ENCODE peak calls at places on chromosome 1, in eight cellular contexts. One of them, this sample, is unnamed.

GRCh38 chr1:221766210-221766609 is 24.3 kb upstream of the DUSP10 start:
- DNase-seq in HFFc6: peak; percentile 45
- DNase-seq in foreskin keratinocyte: no peak
- DNase-seq in GM23248: peak; percentile 52
- DNase-seq in activated T-helper 1 cell treated with Interleukin-2 at 50 U/mL for 16 hours: no peak
- DNase-seq in HTR-8/SVneo: no peak
- DNase-seq in AG09319: peak; percentile 81
- DNase-seq in activated T-cell treated with anti-CD3 and anti-CD28 coated beads, Interleukin-2, amount 50 U/mL, for 1 hour: no peak
- DNase-seq in this sample: peak; percentile 90

GRCh38 chr1:89085781-89086180 is 20.8 kb upstream of the GBP1 start:
- DNase-seq in HFFc6: no peak
- DNase-seq in activated T-cell treated with anti-CD3 and anti-CD28 coated beads, Interleukin-2, amount 50 U/mL, for 1 hour: no peak
- DNase-seq in activated T-helper 1 cell treated with Interleukin-2 at 50 U/mL for 16 hours: no peak
- DNase-seq in AG09319: no peak
- DNase-seq in foreskin keratinocyte: peak; percentile 23
- DNase-seq in HTR-8/SVneo: no peak
- DNase-seq in GM23248: no peak
- DNase-seq in this sample: peak; percentile 69

GRCh38 chr1:64917328-64917861 is 49.0 kb downstream of the JAK1 start:
- DNase-seq in GM23248: peak; percentile 96
- DNase-seq in HFFc6: peak; percentile 95
- DNase-seq in activated T-cell treated with anti-CD3 and anti-CD28 coated beads, Interleukin-2, amount 50 U/mL, for 1 hour: no peak
- DNase-seq in AG09319: peak; percentile 94
- DNase-seq in HTR-8/SVneo: peak; percentile 41
- DNase-seq in foreskin keratinocyte: peak; percentile 91
- DNase-seq in activated T-helper 1 cell treated with Interleukin-2 at 50 U/mL for 16 hours: no peak
- DNase-seq in this sample: peak; percentile 100

GRCh38 chr1:25028910-25029599 is 99.0 kb upstream of the RUNX3 start:
- DNase-seq in activated T-cell treated with anti-CD3 and anti-CD28 coated beads, Interleukin-2, amount 50 U/mL, for 1 hour: peak; percentile 44
- DNase-seq in AG09319: no peak
- DNase-seq in GM23248: peak; percentile 40
- DNase-seq in HFFc6: no peak
- DNase-seq in activated T-helper 1 cell treated with Interleukin-2 at 50 U/mL for 16 hours: no peak
- DNase-seq in foreskin keratinocyte: no peak
- DNase-seq in HTR-8/SVneo: no peak
- DNase-seq in this sample: no peak

GRCh38 chr1:15282038-15282437 is 35.0 kb downstream of the FHAD1 start:
- DNase-seq in HFFc6: no peak
- DNase-seq in activated T-cell treated with anti-CD3 and anti-CD28 coated beads, Interleukin-2, amount 50 U/mL, for 1 hour: no peak
- DNase-seq in activated T-helper 1 cell treated with Interleukin-2 at 50 U/mL for 16 hours: no peak
- DNase-seq in AG09319: no peak
- DNase-seq in GM23248: no peak
- DNase-seq in foreskin keratinocyte: no peak
- DNase-seq in HTR-8/SVneo: no peak
- DNase-seq in this sample: no peak

GRCh38 chr1:192913683-192914082 is 104.8 kb downstream of the RGS2 start:
- DNase-seq in activated T-cell treated with anti-CD3 and anti-CD28 coated beads, Interleukin-2, amount 50 U/mL, for 1 hour: no peak
- DNase-seq in AG09319: no peak
- DNase-seq in activated T-helper 1 cell treated with Interleukin-2 at 50 U/mL for 16 hours: no peak
- DNase-seq in HFFc6: no peak
- DNase-seq in GM23248: no peak
- DNase-seq in HTR-8/SVneo: no peak
- DNase-seq in foreskin keratinocyte: peak; percentile 81
- DNase-seq in this sample: no peak

GRCh38 chr1:188599313-188599712 is 1770.6 kb downstream of the PLA2G4A start:
- DNase-seq in foreskin keratinocyte: no peak
- DNase-seq in HFFc6: no peak
- DNase-seq in GM23248: no peak
- DNase-seq in HTR-8/SVneo: no peak
- DNase-seq in AG09319: no peak
- DNase-seq in activated T-helper 1 cell treated with Interleukin-2 at 50 U/mL for 16 hours: no peak
- DNase-seq in activated T-cell treated with anti-CD3 and anti-CD28 coated beads, Interleukin-2, amount 50 U/mL, for 1 hour: no peak
- DNase-seq in this sample: no peak

GRCh38 chr1:29256395-29256794 is 20.1 kb downstream of the PTPRU start:
- DNase-seq in GM23248: no peak
- DNase-seq in foreskin keratinocyte: no peak
- DNase-seq in activated T-cell treated with anti-CD3 and anti-CD28 coated beads, Interleukin-2, amount 50 U/mL, for 1 hour: no peak
- DNase-seq in AG09319: no peak
- DNase-seq in activated T-helper 1 cell treated with Interleukin-2 at 50 U/mL for 16 hours: no peak
- DNase-seq in HFFc6: no peak
- DNase-seq in HTR-8/SVneo: no peak
- DNase-seq in this sample: no peak

GRCh38 chr1:17875882-17876280 is 120.7 kb downstream of the ACTL8 start:
- DNase-seq in HFFc6: peak; percentile 75
- DNase-seq in AG09319: no peak
- DNase-seq in HTR-8/SVneo: no peak
- DNase-seq in foreskin keratinocyte: peak; percentile 36
- DNase-seq in activated T-cell treated with anti-CD3 and anti-CD28 coated beads, Interleukin-2, amount 50 U/mL, for 1 hour: no peak
- DNase-seq in activated T-helper 1 cell treated with Interleukin-2 at 50 U/mL for 16 hours: no peak
- DNase-seq in GM23248: peak; percentile 70
- DNase-seq in this sample: peak; percentile 68

GRCh38 chr1:232613752-232614381 is 16.1 kb downstream of the SIPA1L2 start:
- DNase-seq in activated T-helper 1 cell treated with Interleukin-2 at 50 U/mL for 16 hours: no peak
- DNase-seq in activated T-cell treated with anti-CD3 and anti-CD28 coated beads, Interleukin-2, amount 50 U/mL, for 1 hour: no peak
- DNase-seq in HFFc6: no peak
- DNase-seq in HTR-8/SVneo: no peak
- DNase-seq in GM23248: peak; percentile 65
- DNase-seq in foreskin keratinocyte: no peak
- DNase-seq in AG09319: no peak
- DNase-seq in this sample: peak; percentile 58

GRCh38 chr1:64823691-64824476 is 79.0 kb downstream of the RAVER2 start:
- DNase-seq in activated T-cell treated with anti-CD3 and anti-CD28 coated beads, Interleukin-2, amount 50 U/mL, for 1 hour: no peak
- DNase-seq in HTR-8/SVneo: peak; percentile 56
- DNase-seq in GM23248: peak; percentile 80
- DNase-seq in HFFc6: peak; percentile 66
- DNase-seq in AG09319: peak; percentile 54
- DNase-seq in activated T-helper 1 cell treated with Interleukin-2 at 50 U/mL for 16 hours: peak; percentile 18
- DNase-seq in foreskin keratinocyte: peak; percentile 67
- DNase-seq in this sample: peak; percentile 75

GRCh38 chr1:232476538-232476950 is 153.4 kb downstream of the SIPA1L2 start:
- DNase-seq in AG09319: peak; percentile 44
- DNase-seq in GM23248: peak; percentile 12
- DNase-seq in HFFc6: no peak
- DNase-seq in activated T-helper 1 cell treated with Interleukin-2 at 50 U/mL for 16 hours: no peak
- DNase-seq in HTR-8/SVneo: no peak
- DNase-seq in activated T-cell treated with anti-CD3 and anti-CD28 coated beads, Interleukin-2, amount 50 U/mL, for 1 hour: no peak
- DNase-seq in foreskin keratinocyte: no peak
- DNase-seq in this sample: peak; percentile 51

GRCh38 chr1:3465935-3466321 is 11.5 kb downstream of the ARHGEF16 start:
- DNase-seq in HTR-8/SVneo: no peak
- DNase-seq in activated T-cell treated with anti-CD3 and anti-CD28 coated beads, Interleukin-2, amount 50 U/mL, for 1 hour: no peak
- DNase-seq in foreskin keratinocyte: no peak
- DNase-seq in AG09319: no peak
- DNase-seq in HFFc6: no peak
- DNase-seq in GM23248: no peak
- DNase-seq in activated T-helper 1 cell treated with Interleukin-2 at 50 U/mL for 16 hours: no peak
- DNase-seq in this sample: no peak

GRCh38 chr1:24191860-24192259 is 4.8 kb upstream of the IFNLR1 start:
- DNase-seq in HTR-8/SVneo: no peak
- DNase-seq in AG09319: no peak
- DNase-seq in HFFc6: peak; percentile 60
- DNase-seq in foreskin keratinocyte: peak; percentile 88
- DNase-seq in activated T-helper 1 cell treated with Interleukin-2 at 50 U/mL for 16 hours: no peak
- DNase-seq in activated T-cell treated with anti-CD3 and anti-CD28 coated beads, Interleukin-2, amount 50 U/mL, for 1 hour: no peak
- DNase-seq in GM23248: peak; percentile 62
- DNase-seq in this sample: peak; percentile 33

GRCh38 chr1:65090406-65090805 is 57.6 kb upstream of the AK4 start:
- DNase-seq in GM23248: no peak
- DNase-seq in AG09319: no peak
- DNase-seq in HTR-8/SVneo: no peak
- DNase-seq in foreskin keratinocyte: no peak
- DNase-seq in activated T-helper 1 cell treated with Interleukin-2 at 50 U/mL for 16 hours: no peak
- DNase-seq in HFFc6: no peak
- DNase-seq in activated T-cell treated with anti-CD3 and anti-CD28 coated beads, Interleukin-2, amount 50 U/mL, for 1 hour: no peak
- DNase-seq in this sample: no peak